ENCODE peak calls at places on chromosomes 4 and X, in seven cellular contexts. One of them, this sample, is unnamed. For H3K9me3, the result is how much of the 10 kb centered on the place peaks cover.

GRCh38 chrX:15206306-15206705 is 63.6 kb downstream of the ASB9 start:
- DNase-seq in fibroblast of lung: no peak
- DNase-seq in suprapubic skin: no peak
- DNase-seq in OCI-LY7: no peak
- DNase-seq in tibial nerve: no peak
- DNase-seq in aorta: no peak
- DNase-seq in adipocyte: no peak
- DNase-seq in this sample: no peak

GRCh38 chr4:14446311-14446710 is 556.0 kb upstream of the CPEB2 start:
- DNase-seq in adipocyte: no peak
- DNase-seq in OCI-LY7: no peak
- DNase-seq in tibial nerve: no peak
- DNase-seq in aorta: no peak
- DNase-seq in fibroblast of lung: peak
- DNase-seq in suprapubic skin: no peak
- DNase-seq in this sample: no peak

GRCh38 chrX:108811891-108812290 is 75.5 kb upstream of the IRS4 start:
- DNase-seq in tibial nerve: no peak
- DNase-seq in aorta: no peak
- DNase-seq in adipocyte: no peak
- DNase-seq in suprapubic skin: no peak
- DNase-seq in fibroblast of lung: no peak
- DNase-seq in OCI-LY7: no peak
- DNase-seq in this sample: no peak

GRCh38 chr4:35562831-35563230 is 681.5 kb downstream of the ARAP2 start:
- DNase-seq in tibial nerve: no peak
- DNase-seq in adipocyte: no peak
- DNase-seq in fibroblast of lung: no peak
- DNase-seq in aorta: no peak
- DNase-seq in OCI-LY7: no peak
- DNase-seq in suprapubic skin: no peak
- DNase-seq in this sample: no peak

GRCh38 chrX:76279007-76279406 is 106.1 kb downstream of the PBDC1 start:
- DNase-seq in tibial nerve: no peak
- DNase-seq in aorta: no peak
- DNase-seq in suprapubic skin: no peak
- DNase-seq in adipocyte: peak
- DNase-seq in OCI-LY7: peak
- DNase-seq in fibroblast of lung: peak
- DNase-seq in this sample: no peak

GRCh38 chrX:23292979-23293651 is 41.5 kb upstream of the PTCHD1 start:
- DNase-seq in suprapubic skin: no peak
- DNase-seq in OCI-LY7: no peak
- DNase-seq in adipocyte: no peak
- DNase-seq in aorta: peak
- DNase-seq in fibroblast of lung: peak
- DNase-seq in tibial nerve: no peak
- DNase-seq in this sample: no peak

GRCh38 chr4:85783483-85783882 is 308.5 kb downstream of the ARHGAP24 start:
- DNase-seq in tibial nerve: no peak
- DNase-seq in fibroblast of lung: peak
- DNase-seq in aorta: no peak
- DNase-seq in adipocyte: peak
- DNase-seq in OCI-LY7: peak
- DNase-seq in suprapubic skin: no peak
- DNase-seq in this sample: no peak

GRCh38 chrX:154051210-154051810 is 31.6 kb upstream of the IRAK1 start:
- DNase-seq in tibial nerve: peak
- DNase-seq in suprapubic skin: peak
- DNase-seq in OCI-LY7: peak
- DNase-seq in fibroblast of lung: peak
- DNase-seq in adipocyte: peak
- DNase-seq in aorta: no peak
- DNase-seq in this sample: peak

GRCh38 chr4:96407651-96408342 is 567.9 kb downstream of the PDHA2 start:
- DNase-seq in tibial nerve: no peak
- DNase-seq in aorta: no peak
- DNase-seq in OCI-LY7: no peak
- DNase-seq in suprapubic skin: no peak
- DNase-seq in adipocyte: no peak
- DNase-seq in fibroblast of lung: peak
- DNase-seq in this sample: no peak

GRCh38 chrX:40279762-40280161 is 182.0 kb upstream of the BCOR start:
- DNase-seq in aorta: no peak
- DNase-seq in suprapubic skin: no peak
- DNase-seq in tibial nerve: no peak
- DNase-seq in adipocyte: no peak
- DNase-seq in fibroblast of lung: no peak
- DNase-seq in OCI-LY7: no peak
- DNase-seq in this sample: no peak

GRCh38 chrX:154019061-154019621 is 561 bp downstream of the IRAK1 start:
- DNase-seq in suprapubic skin: no peak
- DNase-seq in OCI-LY7: peak
- DNase-seq in aorta: no peak
- DNase-seq in tibial nerve: no peak
- DNase-seq in adipocyte: peak
- DNase-seq in fibroblast of lung: no peak
- DNase-seq in this sample: no peak

GRCh38 chr4:40160258-40160657 is 36.6 kb upstream of the RHOH start:
- DNase-seq in suprapubic skin: no peak
- DNase-seq in fibroblast of lung: no peak
- DNase-seq in adipocyte: no peak
- DNase-seq in OCI-LY7: no peak
- DNase-seq in tibial nerve: no peak
- DNase-seq in aorta: no peak
- DNase-seq in this sample: no peak

GRCh38 chr4:95267081-95267480 is 281.7 kb downstream of the UNC5C start:
- DNase-seq in fibroblast of lung: peak
- DNase-seq in adipocyte: peak
- DNase-seq in suprapubic skin: no peak
- DNase-seq in OCI-LY7: no peak
- DNase-seq in aorta: no peak
- DNase-seq in tibial nerve: no peak
- DNase-seq in this sample: no peak

GRCh38 chr4:107213880-107214279 is 177.8 kb upstream of the DKK2 start:
- DNase-seq in aorta: no peak
- DNase-seq in tibial nerve: no peak
- DNase-seq in suprapubic skin: no peak
- DNase-seq in fibroblast of lung: peak
- DNase-seq in OCI-LY7: no peak
- DNase-seq in adipocyte: peak
- DNase-seq in this sample: no peak

GRCh38 chr4:15344041-15344440 is 83.8 kb upstream of the C1QTNF7 start:
- DNase-seq in suprapubic skin: no peak
- DNase-seq in OCI-LY7: no peak
- DNase-seq in adipocyte: peak
- DNase-seq in tibial nerve: no peak
- DNase-seq in aorta: no peak
- DNase-seq in fibroblast of lung: peak
- DNase-seq in this sample: no peak

GRCh38 chr4:146333187-146333894 is 119.0 kb downstream of the REELD1 start:
- DNase-seq in aorta: no peak
- DNase-seq in adipocyte: peak
- DNase-seq in suprapubic skin: no peak
- DNase-seq in OCI-LY7: peak
- DNase-seq in fibroblast of lung: peak
- DNase-seq in tibial nerve: no peak
- DNase-seq in this sample: no peak

GRCh38 chrX:40173662-40174593 is 76.2 kb upstream of the BCOR start:
- DNase-seq in suprapubic skin: peak
- DNase-seq in adipocyte: no peak
- DNase-seq in OCI-LY7: peak
- DNase-seq in aorta: no peak
- DNase-seq in tibial nerve: no peak
- DNase-seq in fibroblast of lung: peak
- DNase-seq in this sample: no peak

GRCh38 chr4:48913346-48913745 is 6.8 kb upstream of the OCIAD2 start:
- DNase-seq in aorta: no peak
- DNase-seq in tibial nerve: no peak
- DNase-seq in suprapubic skin: no peak
- DNase-seq in adipocyte: peak
- DNase-seq in OCI-LY7: no peak
- DNase-seq in fibroblast of lung: peak
- DNase-seq in this sample: no peak

GRCh38 chrX:123308663-123309062 is 124.6 kb downstream of the GRIA3 start:
- DNase-seq in fibroblast of lung: peak
- DNase-seq in OCI-LY7: no peak
- DNase-seq in aorta: no peak
- DNase-seq in adipocyte: no peak
- DNase-seq in suprapubic skin: no peak
- DNase-seq in tibial nerve: no peak
- DNase-seq in this sample: no peak

GRCh38 chr4:46404961-46405360 is 15.0 kb upstream of the GABRA2 start:
- DNase-seq in suprapubic skin: no peak
- DNase-seq in aorta: no peak
- DNase-seq in tibial nerve: no peak
- DNase-seq in adipocyte: no peak
- DNase-seq in OCI-LY7: no peak
- DNase-seq in fibroblast of lung: no peak
- DNase-seq in this sample: no peak

GRCh38 chrX:152637649-152638442 is at the start of gene GABRQ:
- DNase-seq in fibroblast of lung: peak
- DNase-seq in suprapubic skin: no peak
- DNase-seq in adipocyte: peak
- DNase-seq in tibial nerve: no peak
- DNase-seq in OCI-LY7: no peak
- DNase-seq in aorta: no peak
- DNase-seq in this sample: no peak

GRCh38 chrX:103002576-103002975 is 61.4 kb downstream of the BEX1 start:
- DNase-seq in OCI-LY7: no peak
- DNase-seq in adipocyte: peak
- DNase-seq in fibroblast of lung: peak
- DNase-seq in tibial nerve: no peak
- DNase-seq in suprapubic skin: no peak
- DNase-seq in aorta: no peak
- DNase-seq in this sample: no peak

GRCh38 chrX:1546601-1547275 is 9.8 kb upstream of the P2RY8 start:
- DNase-seq in adipocyte: no peak
- DNase-seq in tibial nerve: no peak
- DNase-seq in aorta: no peak
- DNase-seq in fibroblast of lung: no peak
- DNase-seq in OCI-LY7: no peak
- DNase-seq in suprapubic skin: peak
- DNase-seq in this sample: no peak
- H3K9me3 ChIP-seq in adipocyte: under half
- H3K9me3 ChIP-seq in tibial nerve: under half
- H3K9me3 ChIP-seq in aorta: under half
- H3K9me3 ChIP-seq in fibroblast of lung: under half
- H3K9me3 ChIP-seq in OCI-LY7: under half
- H3K9me3 ChIP-seq in suprapubic skin: under half
- H3K9me3 ChIP-seq in this sample: under half

DNA sequence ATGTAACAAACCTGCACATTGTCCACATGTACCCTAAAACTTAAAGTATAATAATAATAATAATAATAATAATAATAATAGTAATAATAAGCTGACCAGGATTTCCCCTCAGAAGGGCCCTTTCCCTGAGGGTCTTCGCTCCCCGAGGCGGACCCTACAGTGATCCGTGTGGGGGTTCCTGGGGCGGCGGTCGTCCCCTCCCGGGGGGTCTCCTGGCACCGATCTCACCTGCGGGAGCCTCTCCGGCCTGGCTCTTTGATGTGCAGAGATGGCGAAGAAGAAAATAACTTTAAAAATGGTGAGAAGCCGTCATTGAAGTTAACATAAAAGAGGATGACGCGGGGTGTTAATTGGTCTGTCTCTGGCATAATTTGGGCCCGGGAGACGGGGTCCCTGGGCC is 48.2 kb upstream of the PPP2R3B start:
- DNase-seq in adipocyte: no peak
- DNase-seq in fibroblast of lung: no peak
- DNase-seq in suprapubic skin: no peak
- DNase-seq in OCI-LY7: no peak
- DNase-seq in tibial nerve: no peak
- DNase-seq in aorta: peak
- DNase-seq in this sample: no peak
- H3K9me3 ChIP-seq in adipocyte: under half
- H3K9me3 ChIP-seq in fibroblast of lung: under half
- H3K9me3 ChIP-seq in suprapubic skin: under half
- H3K9me3 ChIP-seq in OCI-LY7: under half
- H3K9me3 ChIP-seq in tibial nerve: under half
- H3K9me3 ChIP-seq in aorta: under half
- H3K9me3 ChIP-seq in this sample: under half

DNA sequence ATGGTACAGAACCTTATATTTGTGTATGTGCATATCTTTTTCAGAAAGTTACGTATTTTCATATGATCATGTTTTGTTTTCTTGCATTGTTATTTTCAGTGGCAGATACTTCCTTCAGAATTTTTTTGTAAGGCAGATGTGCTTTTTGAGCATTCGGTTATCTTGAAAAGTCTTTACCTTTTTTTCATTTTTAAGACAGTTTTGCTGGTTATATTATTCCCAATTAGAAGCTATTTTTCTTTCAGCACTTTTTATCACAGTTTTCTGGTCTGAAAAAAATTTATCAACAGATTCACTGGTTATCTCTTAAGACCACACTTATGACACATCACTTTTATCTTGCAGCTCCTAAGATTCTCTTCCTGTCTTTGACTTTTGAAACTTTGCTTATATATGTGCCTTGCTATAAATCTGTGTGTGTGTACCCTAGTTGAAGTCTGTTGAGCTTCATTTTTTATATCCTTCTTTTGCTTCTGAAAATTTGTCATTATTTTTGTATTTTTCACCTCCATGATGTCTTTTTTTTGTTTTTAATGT is 53.1 kb downstream of the ZNF732 start:
- DNase-seq in fibroblast of lung: no peak
- DNase-seq in adipocyte: no peak
- DNase-seq in suprapubic skin: no peak
- DNase-seq in tibial nerve: no peak
- DNase-seq in OCI-LY7: no peak
- DNase-seq in aorta: no peak
- DNase-seq in this sample: no peak
- H3K9me3 ChIP-seq in fibroblast of lung: under half
- H3K9me3 ChIP-seq in adipocyte: half or more
- H3K9me3 ChIP-seq in suprapubic skin: half or more
- H3K9me3 ChIP-seq in tibial nerve: half or more
- H3K9me3 ChIP-seq in OCI-LY7: half or more
- H3K9me3 ChIP-seq in aorta: under half
- H3K9me3 ChIP-seq in this sample: under half

GRCh38 chrX:1248381-1249061 is 20.1 kb upstream of the CSF2RA start:
- DNase-seq in suprapubic skin: no peak
- DNase-seq in OCI-LY7: no peak
- DNase-seq in fibroblast of lung: no peak
- DNase-seq in adipocyte: peak
- DNase-seq in tibial nerve: no peak
- DNase-seq in aorta: no peak
- DNase-seq in this sample: no peak

GRCh38 chrX:1242901-1243402 is 25.7 kb upstream of the CSF2RA start:
- DNase-seq in fibroblast of lung: no peak
- DNase-seq in aorta: peak
- DNase-seq in OCI-LY7: no peak
- DNase-seq in adipocyte: peak
- DNase-seq in tibial nerve: no peak
- DNase-seq in suprapubic skin: no peak
- DNase-seq in this sample: no peak

GRCh38 chrX:1239681-1240142 is 27.3 kb upstream of the CRLF2 start:
- DNase-seq in OCI-LY7: no peak
- DNase-seq in suprapubic skin: peak
- DNase-seq in fibroblast of lung: no peak
- DNase-seq in adipocyte: no peak
- DNase-seq in aorta: peak
- DNase-seq in tibial nerve: peak
- DNase-seq in this sample: no peak

GRCh38 chrX:1246816-1247215 is 21.8 kb upstream of the CSF2RA start:
- DNase-seq in suprapubic skin: peak
- DNase-seq in fibroblast of lung: peak
- DNase-seq in adipocyte: peak
- DNase-seq in tibial nerve: peak
- DNase-seq in aorta: peak
- DNase-seq in OCI-LY7: peak
- DNase-seq in this sample: peak

GRCh38 chrX:1244164-1245076 is 24.2 kb upstream of the CSF2RA start:
- DNase-seq in OCI-LY7: peak
- DNase-seq in suprapubic skin: no peak
- DNase-seq in adipocyte: no peak
- DNase-seq in aorta: no peak
- DNase-seq in fibroblast of lung: no peak
- DNase-seq in tibial nerve: no peak
- DNase-seq in this sample: no peak
- H3K9me3 ChIP-seq in OCI-LY7: under half
- H3K9me3 ChIP-seq in suprapubic skin: under half
- H3K9me3 ChIP-seq in adipocyte: under half
- H3K9me3 ChIP-seq in aorta: under half
- H3K9me3 ChIP-seq in fibroblast of lung: under half
- H3K9me3 ChIP-seq in tibial nerve: under half
- H3K9me3 ChIP-seq in this sample: under half

This sample was measured in T-helper 17 cell.